ENCODE peak calls at places on chromosomes 12 and 14, in five cellular contexts. G, L, C, J and T are unnamed samples.

GRCh38 chr12:61654698-61655097 is 605.5 kb upstream of the USP15 start:
- DNase-seq in G (no peak), L (no peak), C (no peak), J (no peak), T (no peak)

GRCh38 chr14:103434868-103435442 is 49.7 kb downstream of the MARK3 start:
- DNase-seq in G (no peak), L (no peak), C (no peak), J (no peak), T (no peak)

GRCh38 chr12:24820872-24821271 is 128.0 kb downstream of the BCAT1 start:
- DNase-seq in G (no peak), L (no peak), C (peak), J (no peak), T (peak)

GRCh38 chr12:70576341-70577282 is 60.6 kb downstream of the PTPRB start:
- DNase-seq in G (no peak), L (peak), C (peak), J (no peak), T (peak)

GRCh38 chr14:103273145-103273846 is 60.7 kb upstream of the EIF5 start:
- DNase-seq in G (no peak), L (no peak), C (no peak), J (no peak), T (no peak)

GRCh38 chr14:84622357-84622756 is 907.6 kb upstream of the FLRT2 start:
- DNase-seq in G (no peak), L (no peak), C (peak), J (no peak), T (peak)

GRCh38 chr14:71478542-71478941 is 453.7 kb upstream of the RGS6 start:
- DNase-seq in G (no peak), L (no peak), C (peak), J (no peak), T (no peak)

GRCh38 chr14:77458249-77458950 is 507 bp downstream of the AHSA1 start:
- DNase-seq in G (no peak), L (no peak), C (peak), J (no peak), T (peak)

GRCh38 chr14:29240046-29240445 is 473.5 kb downstream of the FOXG1 start:
- DNase-seq in G (no peak), L (no peak), C (peak), J (no peak), T (peak)

GRCh38 chr14:98952595-98953325 is 319.2 kb downstream of the BCL11B start:
- DNase-seq in G (peak), L (peak), C (peak), J (no peak), T (no peak)

GRCh38 chr14:65043893-65044595 is 57.3 kb downstream of the FNTB start:
- DNase-seq in G (no peak), L (no peak), C (no peak), J (no peak), T (no peak)

GRCh38 chr14:56334458-56334857 is 216.2 kb downstream of the PELI2 start:
- DNase-seq in G (no peak), L (no peak), C (peak), J (no peak), T (no peak)

GRCh38 chr12:130423136-130423535 is 85.4 kb downstream of the PIWIL1 start:
- DNase-seq in G (peak), L (no peak), C (no peak), J (no peak), T (no peak)

GRCh38 chr14:55711171-55711811 is 131.3 kb downstream of the KTN1 start:
- DNase-seq in G (no peak), L (no peak), C (peak), J (no peak), T (no peak)

GRCh38 chr12:53838978-53839377 is 87.2 kb upstream of the CISTR start:
- DNase-seq in G (no peak), L (no peak), C (no peak), J (no peak), T (no peak)

GRCh38 chr12:2228535-2228934 is 175.7 kb downstream of the CACNA1C start:
- DNase-seq in G (no peak), L (no peak), C (no peak), J (no peak), T (no peak)

GRCh38 chr12:26121841-26122680 is 2.8 kb downstream of the BHLHE41 start:
- DNase-seq in G (no peak), L (no peak), C (peak), J (no peak), T (no peak)

GRCh38 chr12:120365675-120366340 is 3.2 kb downstream of the MSI1 start:
- DNase-seq in G (no peak), L (no peak), C (no peak), J (no peak), T (no peak)

GRCh38 chr12:47082963-47083621 is 3.3 kb upstream of the AMIGO2 start:
- DNase-seq in G (no peak), L (peak), C (peak), J (no peak), T (peak)

GRCh38 chr12:112645586-112645985 is 146.0 kb upstream of the RPH3A start:
- DNase-seq in G (no peak), L (no peak), C (no peak), J (no peak), T (no peak)

GRCh38 chr12:74747305-74747704 is 209.7 kb downstream of the ATXN7L3B start:
- DNase-seq in G (no peak), L (peak), C (no peak), J (no peak), T (peak)

GRCh38 chr12:80107221-80107620 is 7.9 kb downstream of the OTOGL start:
- DNase-seq in G (no peak), L (no peak), C (no peak), J (no peak), T (no peak)

GRCh38 chr14:61388976-61389576 is 67.7 kb downstream of the PRKCH start:
- DNase-seq in G (no peak), L (no peak), C (no peak), J (no peak), T (no peak)

GRCh38 chr12:55694651-55695050 is 13.1 kb downstream of the ITGA7 start:
- DNase-seq in G (no peak), L (no peak), C (no peak), J (no peak), T (no peak)

GRCh38 chr12:71441836-71442566 is 2.4 kb downstream of the LGR5 start:
- DNase-seq in G (no peak), L (no peak), C (no peak), J (no peak), T (no peak)

GRCh38 chr12:6528539-6529235 is 5.6 kb upstream of the GAPDH start:
- DNase-seq in G (no peak), L (no peak), C (no peak), J (no peak), T (no peak)

GRCh38 chr12:24425601-24425970 is 476.1 kb upstream of the SOX5 start:
- DNase-seq in G (no peak), L (peak), C (peak), J (no peak), T (no peak)

GRCh38 chr12:93784339-93785086 is 107.3 kb downstream of the CRADD start:
- DNase-seq in G (no peak), L (peak), C (peak), J (no peak), T (no peak)